ENCODE peak calls at places on chromosomes 6 and 20, in ten cellular contexts. N is fibroblast of lung, B is AG04450, D is H1, E is A549, O is GM23338, S is tibial artery, C is PC-9, V is prostate gland, Z is PC-3. H is an unnamed sample.

GRCh38 chr20:5080384-5080877 is 39.3 kb downstream of the PCNA start:
- DNase-seq in N (peak), B (no peak), D (no peak), E (peak), O (no peak), S (peak), C (peak), V (no peak), Z (no peak), H (no peak)

GRCh38 chr20:34582221-34582620 is 23.7 kb downstream of the MAP1LC3A start:
- DNase-seq in N (no peak), B (no peak), D (no peak), E (no peak), O (no peak), S (no peak), C (no peak), V (no peak), Z (no peak), H (no peak)

GRCh38 chr6:32609731-32610640 is 20.3 kb upstream of the HLA-DRB1 start:
- DNase-seq in N (peak), B (peak), D (peak), E (peak), O (peak), S (peak), C (peak), V (peak), Z (peak), H (no peak)

GRCh38 chr6:16129623-16130243 is 847 bp downstream of the MYLIP start:
- DNase-seq in N (peak), B (no peak), D (no peak), E (no peak), O (peak), S (no peak), C (peak), V (no peak), Z (peak), H (no peak)

GRCh38 chr6:14670806-14671205 is 553.2 kb downstream of the CD83 start:
- DNase-seq in N (no peak), B (no peak), D (no peak), E (no peak), O (no peak), S (no peak), C (no peak), V (no peak), Z (no peak), H (no peak)

GRCh38 chr20:43844778-43845614 is 69.7 kb upstream of the TOX2 start:
- DNase-seq in N (peak), B (peak), D (no peak), E (peak), O (no peak), S (peak), C (peak), V (no peak), Z (peak), H (no peak)

GRCh38 chr6:82144007-82144851 is 103.3 kb downstream of the IBTK start:
- DNase-seq in N (peak), B (peak), D (no peak), E (peak), O (no peak), S (peak), C (peak), V (no peak), Z (peak), H (no peak)

GRCh38 chr6:159044899-159045727 is at the start of gene TAGAP:
- DNase-seq in N (no peak), B (no peak), D (no peak), E (no peak), O (no peak), S (peak), C (peak), V (peak), Z (no peak), H (no peak)

GRCh38 chr20:11063459-11063858 is 389.7 kb upstream of the JAG1 start:
- DNase-seq in N (no peak), B (no peak), D (no peak), E (no peak), O (no peak), S (no peak), C (no peak), V (no peak), Z (no peak), H (no peak)

GRCh38 chr6:147205690-147206600 is 1.7 kb downstream of the STXBP5 start:
- DNase-seq in N (peak), B (no peak), D (no peak), E (peak), O (no peak), S (no peak), C (no peak), V (no peak), Z (no peak), H (no peak)

GRCh38 chr6:106525111-106525884 is 104.0 kb downstream of the RTN4IP1 start:
- DNase-seq in N (no peak), B (no peak), D (no peak), E (no peak), O (no peak), S (no peak), C (no peak), V (no peak), Z (peak), H (no peak)

GRCh38 chr6:28659250-28659566 is 133.5 kb downstream of the GPX5 start:
- DNase-seq in N (no peak), B (no peak), D (no peak), E (no peak), O (no peak), S (no peak), C (no peak), V (no peak), Z (no peak), H (no peak)
- H3K4me3 ChIP-seq in N (no peak), B (peak), D (peak), E (peak), O (peak), S (peak), C (peak), V (no peak), Z (peak), H (peak)

DNA sequence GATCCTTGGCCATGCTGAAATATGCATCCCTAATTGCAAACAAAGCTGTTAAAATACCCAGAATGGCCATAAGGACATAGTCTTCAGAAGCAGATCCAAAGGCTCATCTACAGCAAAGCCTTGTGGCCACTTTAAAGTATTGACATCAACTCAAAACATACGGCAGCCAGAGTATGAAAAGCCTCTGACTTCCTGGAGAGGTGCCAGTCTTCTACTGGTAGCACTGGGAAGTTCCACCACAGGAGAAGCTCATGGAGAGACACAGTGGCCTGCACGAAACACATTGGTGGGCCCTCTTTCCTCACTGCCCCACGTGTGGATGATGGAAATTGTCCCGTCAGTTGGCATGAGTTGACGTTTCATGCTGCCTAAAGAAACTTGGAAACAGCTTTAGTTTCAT is 202.6 kb upstream of the HEY2 start:
- DNase-seq in N (peak), B (no peak), D (no peak), E (peak), O (peak), S (peak), C (no peak), V (no peak), Z (peak), H (no peak)
- TF ChIP-seq CTCF in N (peak), B (no peak), D (peak), E (no peak), O (peak), S (peak), C (no peak), V (no peak), Z (no peak), H (no peak)

GRCh38 chr6:3410385-3411360 is 46.2 kb downstream of the SLC22A23 start:
- DNase-seq in N (peak), B (peak), D (no peak), E (peak), O (peak), S (peak), C (peak), V (no peak), Z (peak), H (no peak)
- H3K27ac ChIP-seq in N (no peak), B (no peak), D (no peak), E (peak), O (no peak), S (no peak), C (no peak), V (no peak), Z (no peak), H (peak)

GRCh38 chr6:97077380-97077779 is 152.9 kb downstream of the KLHL32 start:
- DNase-seq in N (no peak), B (no peak), D (no peak), E (no peak), O (peak), S (no peak), C (no peak), V (no peak), Z (no peak), H (no peak)
- H3K4me3 ChIP-seq in N (no peak), B (no peak), D (no peak), E (no peak), O (no peak), S (no peak), C (no peak), V (no peak), Z (no peak), H (no peak)

GRCh38 chr6:57158658-57159057 is 13.5 kb upstream of the BAG2 start:
- DNase-seq in N (no peak), B (no peak), D (no peak), E (no peak), O (no peak), S (no peak), C (no peak), V (no peak), Z (peak), H (no peak)
- TF ChIP-seq CTCF in N (no peak), B (no peak), D (no peak), E (no peak), O (no peak), S (no peak), C (no peak), V (no peak), Z (no peak), H (no peak)

GRCh38 chr6:1365701-1366100 is 23.7 kb upstream of the FOXF2 start:
- DNase-seq in N (peak), B (no peak), D (no peak), E (no peak), O (no peak), S (no peak), C (no peak), V (no peak), Z (no peak), H (no peak)
- H3K27ac ChIP-seq in N (peak), B (no peak), D (no peak), E (no peak), O (no peak), S (no peak), C (no peak), V (no peak), Z (no peak), H (no peak)

GRCh38 chr20:49985617-49986016 is 2.8 kb downstream of the SNAI1 start:
- DNase-seq in N (no peak), B (no peak), D (no peak), E (no peak), O (no peak), S (no peak), C (no peak), V (no peak), Z (no peak), H (no peak)

GRCh38 chr20:49985157-49985556 is 2.4 kb downstream of the SNAI1 start:
- DNase-seq in N (no peak), B (no peak), D (no peak), E (no peak), O (no peak), S (no peak), C (no peak), V (no peak), Z (no peak), H (no peak)

GRCh38 chr20:49986049-49986448 is 3.3 kb downstream of the SNAI1 start:
- DNase-seq in N (no peak), B (no peak), D (no peak), E (no peak), O (no peak), S (no peak), C (no peak), V (no peak), Z (no peak), H (no peak)

GRCh38 chr20:49987868-49988690 is 5.3 kb downstream of the SNAI1 start:
- DNase-seq in N (no peak), B (no peak), D (no peak), E (no peak), O (no peak), S (no peak), C (peak), V (no peak), Z (no peak), H (no peak)

DNA sequence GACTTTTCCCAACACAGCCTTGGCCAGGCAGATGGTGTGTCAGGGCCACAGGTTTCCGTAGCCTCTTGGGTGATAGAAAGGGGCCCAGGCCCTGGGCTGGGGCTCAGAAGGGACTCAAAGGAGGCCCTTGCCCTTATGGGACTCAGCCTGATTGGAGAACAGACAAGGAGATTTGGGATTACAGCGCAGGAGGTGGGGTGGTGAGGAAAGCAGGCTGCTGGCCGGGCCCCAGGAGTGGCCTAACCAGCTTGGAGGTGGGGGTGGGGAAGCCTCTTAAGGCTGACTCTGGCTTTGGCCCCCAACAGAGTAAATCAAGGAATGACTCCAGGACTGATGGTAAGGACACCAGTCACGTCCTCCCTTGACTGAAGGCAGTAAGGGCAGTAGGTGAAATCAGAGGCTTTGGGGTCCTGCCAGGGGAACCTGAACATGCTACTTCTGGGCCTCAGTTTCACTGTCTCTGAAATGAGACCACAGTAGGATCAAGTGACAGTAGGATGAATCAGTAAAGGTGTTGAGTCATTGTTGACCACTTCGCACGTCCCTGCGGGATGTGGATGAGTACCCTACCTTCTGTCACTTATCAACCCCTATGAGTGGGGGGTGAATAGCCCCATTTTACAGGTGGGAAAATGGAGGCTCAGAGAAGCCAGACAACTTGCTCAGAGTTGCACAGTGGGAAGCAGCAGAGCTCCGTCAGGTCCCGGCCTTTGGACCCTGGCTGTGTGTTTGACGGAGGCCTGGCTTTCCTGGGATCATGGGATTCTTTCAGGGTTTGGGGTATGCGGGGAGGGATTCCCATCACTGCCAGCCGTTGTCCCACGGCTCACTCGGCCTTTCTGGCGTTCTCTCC is 4.5 kb downstream of the SNAI1 start:
- DNase-seq in N (no peak), B (no peak), D (no peak), E (no peak), O (no peak), S (no peak), C (no peak), V (no peak), Z (peak), H (no peak)
- H3K4me3 ChIP-seq in N (no peak), B (no peak), D (no peak), E (no peak), O (no peak), S (no peak), C (no peak), V (no peak), Z (no peak), H (no peak)

GRCh38 chr20:55415567-55416142 is 589.7 kb downstream of the CBLN4 start:
- DNase-seq in N (no peak), B (no peak), D (no peak), E (peak), O (peak), S (no peak), C (no peak), V (no peak), Z (peak), H (no peak)
- TF ChIP-seq CTCF in N (no peak), B (no peak), D (peak), E (peak), O (peak), S (peak), C (peak), V (no peak), Z (peak), H (peak)

GRCh38 chr6:17863971-17864754 is 123.3 kb downstream of the KIF13A start:
- DNase-seq in N (peak), B (no peak), D (no peak), E (peak), O (no peak), S (peak), C (peak), V (peak), Z (peak), H (peak)
- H3K27ac ChIP-seq in N (peak), B (peak), D (no peak), E (peak), O (no peak), S (peak), C (peak), V (peak), Z (peak), H (peak)

H was measured in dorsolateral prefrontal cortex.